ENCODE peak calls at places on chromosomes 1 and 21, in five cellular contexts. W is pancreas, B is heart left ventricle, J is stomach, M is heart right ventricle. N is an unnamed sample. For H3K4me1, the result is how much of the 10 kb centered on the place peaks cover.

GRCh38 chr1:222814536-222815366 is at the start of gene DISP1:
- DNase-seq in J (peak), M (peak), B (peak), W (peak), N (peak)

GRCh38 chr1:97174039-97174704 is 452.6 kb downstream of the PTBP2 start:
- DNase-seq in B (no peak), J (no peak), M (no peak), W (no peak), N (no peak)

GRCh38 chr1:34845131-34845901 is 14.2 kb downstream of the SMIM12 start:
- DNase-seq in B (no peak), J (no peak), W (no peak), M (no peak), N (no peak)

GRCh38 chr21:45055861-45056260 is 18.5 kb upstream of the ADARB1 start:
- DNase-seq in B (no peak), M (no peak), J (no peak), W (no peak), N (no peak)

GRCh38 chr1:110538082-110538481 is 19.1 kb upstream of the KCNA10 start:
- DNase-seq in J (no peak), B (no peak), M (no peak), W (no peak), N (no peak)

GRCh38 chr1:29967261-29967660 is 730.9 kb downstream of the PTPRU start:
- DNase-seq in W (no peak), J (no peak), B (no peak), M (no peak), N (no peak)

GRCh38 chr21:35528109-35529042 is 479.3 kb upstream of the RUNX1 start:
- DNase-seq in B (peak), M (peak), W (no peak), J (no peak), N (peak)

GRCh38 chr1:7893529-7894180 is 40.8 kb upstream of the UTS2 start:
- DNase-seq in W (no peak), B (no peak), J (no peak), M (no peak), N (no peak)

GRCh38 chr1:234240680-234241079 is 132.6 kb upstream of the COA6 start:
- DNase-seq in W (no peak), J (no peak), B (no peak), M (no peak), N (no peak)

GRCh38 chr1:220160027-220160426 is 66.1 kb downstream of the IARS2 start:
- DNase-seq in M (no peak), W (no peak), J (no peak), B (no peak), N (no peak)

GRCh38 chr21:25361097-25361496 is 246.2 kb downstream of the MRPL39 start:
- DNase-seq in M (no peak), J (no peak), B (no peak), W (no peak), N (no peak)

GRCh38 chr1:183106166-183106565 is 79.9 kb upstream of the LAMC2 start:
- DNase-seq in J (no peak), M (no peak), B (no peak), W (no peak), N (no peak)

GRCh38 chr1:2528966-2529750 is 905 bp downstream of the HES5 start:
- DNase-seq in M (peak), W (no peak), J (no peak), B (no peak), N (peak)

GRCh38 chr1:234230414-234230862 is 142.8 kb upstream of the COA6 start:
- DNase-seq in B (no peak), W (no peak), M (no peak), J (no peak), N (no peak)

GRCh38 chr1:4613606-4614370 is 40.6 kb upstream of the AJAP1 start:
- DNase-seq in J (no peak), W (no peak), M (no peak), B (no peak), N (peak)

GRCh38 chr1:107175102-107175501 is 34.3 kb downstream of the NTNG1 start:
- DNase-seq in B (no peak), W (no peak), M (no peak), J (no peak), N (no peak)

GRCh38 chr1:59142663-59143487 is 154.0 kb upstream of the FGGY start:
- DNase-seq in M (no peak), B (peak), W (no peak), J (no peak), N (no peak)

GRCh38 chr1:28591708-28592313 is at the start of gene RAB42:
- DNase-seq in M (peak), B (peak), W (no peak), J (peak), N (peak)

GRCh38 chr1:172932981-172933380 is 117.8 kb downstream of the TNFSF18 start:
- DNase-seq in W (no peak), J (no peak), B (no peak), M (no peak), N (no peak)

GRCh38 chr1:221858758-221859157 is 116.9 kb upstream of the DUSP10 start:
- DNase-seq in B (no peak), M (no peak), J (no peak), W (no peak), N (no peak)

GRCh38 chr1:13965770-13966398 is 265.9 kb downstream of the PRDM2 start:
- DNase-seq in B (peak), W (peak), M (peak), J (peak), N (peak)

GRCh38 chr21:15631342-15631741 is 98.4 kb upstream of the USP25 start:
- DNase-seq in B (no peak), W (no peak), J (no peak), M (no peak), N (no peak)

GRCh38 chr1:9615316-9616063 is 26.8 kb downstream of the TMEM201 start:
- DNase-seq in M (no peak), J (peak), W (no peak), B (no peak), N (no peak)

GRCh38 chr1:146007048-146007784 is 10.8 kb upstream of the TXNIP start:
- DNase-seq in W (peak), M (no peak), J (peak), B (peak), N (no peak)

GRCh38 chr1:7608628-7609295 is 162.3 kb upstream of the VAMP3 start:
- DNase-seq in M (no peak), W (no peak), J (no peak), B (no peak), N (no peak)

GRCh38 chr1:92085727-92086126 is 5.6 kb downstream of the BTBD8 start:
- DNase-seq in J (no peak), B (no peak), W (no peak), M (no peak), N (no peak)

GRCh38 chr1:29675481-29676263 is 439.4 kb downstream of the PTPRU start:
- DNase-seq in J (peak), W (no peak), M (no peak), B (peak), N (no peak)

GRCh38 chr1:8817413-8818324 is at the start of gene RERE:
- DNase-seq in W (peak), B (peak), M (peak), J (peak), N (peak)

GRCh38 chr1:246093230-246093629 is 413.8 kb downstream of the SMYD3 start:
- DNase-seq in J (no peak), B (no peak), M (no peak), W (no peak), N (no peak)

GRCh38 chr1:31669786-31670582 is 25.3 kb upstream of the PEF1 start:
- DNase-seq in B (peak), M (peak), W (peak), J (peak), N (peak)

GRCh38 chr1:65264197-65264929 is 45.0 kb upstream of the DNAJC6 start:
- DNase-seq in B (peak), W (no peak), M (no peak), J (no peak), N (no peak)

GRCh38 chr1:204558467-204558866 is 42.3 kb downstream of the MDM4 start:
- DNase-seq in M (no peak), B (no peak), W (no peak), J (no peak), N (no peak)

GRCh38 chr1:68373173-68373572 is 76.6 kb downstream of the RPE65 start:
- DNase-seq in B (no peak), W (no peak), M (no peak), J (no peak), N (no peak)

GRCh38 chr1:89946532-89946931 is 48.4 kb upstream of the ZNF326 start:
- DNase-seq in J (no peak), W (no peak), M (no peak), B (no peak), N (no peak)

GRCh38 chr21:32803651-32804050 is 32.1 kb upstream of the PAXBP1 start:
- DNase-seq in B (no peak), M (no peak), W (no peak), J (no peak), N (no peak)

GRCh38 chr1:208278638-208279037 is 34.5 kb upstream of the PLXNA2 start:
- DNase-seq in M (no peak), B (no peak), J (no peak), W (no peak), N (no peak)

GRCh38 chr1:24893431-24893830 is 36.6 kb downstream of the RUNX3 start:
- DNase-seq in W (no peak), M (no peak), J (peak), B (no peak), N (no peak)

GRCh38 chr1:30668546-30669327 is 54.6 kb downstream of the MATN1 start:
- DNase-seq in W (no peak), J (no peak), B (no peak), M (no peak), N (peak)

GRCh38 chr1:50970508-50970885 is 452 bp downstream of the CDKN2C start:
- DNase-seq in M (no peak), B (no peak), W (no peak), J (no peak), N (no peak)

GRCh38 chr1:84834419-84835064 is 58.5 kb downstream of the LPAR3 start:
- DNase-seq in B (no peak), W (peak), M (no peak), J (no peak), N (no peak)

DNA sequence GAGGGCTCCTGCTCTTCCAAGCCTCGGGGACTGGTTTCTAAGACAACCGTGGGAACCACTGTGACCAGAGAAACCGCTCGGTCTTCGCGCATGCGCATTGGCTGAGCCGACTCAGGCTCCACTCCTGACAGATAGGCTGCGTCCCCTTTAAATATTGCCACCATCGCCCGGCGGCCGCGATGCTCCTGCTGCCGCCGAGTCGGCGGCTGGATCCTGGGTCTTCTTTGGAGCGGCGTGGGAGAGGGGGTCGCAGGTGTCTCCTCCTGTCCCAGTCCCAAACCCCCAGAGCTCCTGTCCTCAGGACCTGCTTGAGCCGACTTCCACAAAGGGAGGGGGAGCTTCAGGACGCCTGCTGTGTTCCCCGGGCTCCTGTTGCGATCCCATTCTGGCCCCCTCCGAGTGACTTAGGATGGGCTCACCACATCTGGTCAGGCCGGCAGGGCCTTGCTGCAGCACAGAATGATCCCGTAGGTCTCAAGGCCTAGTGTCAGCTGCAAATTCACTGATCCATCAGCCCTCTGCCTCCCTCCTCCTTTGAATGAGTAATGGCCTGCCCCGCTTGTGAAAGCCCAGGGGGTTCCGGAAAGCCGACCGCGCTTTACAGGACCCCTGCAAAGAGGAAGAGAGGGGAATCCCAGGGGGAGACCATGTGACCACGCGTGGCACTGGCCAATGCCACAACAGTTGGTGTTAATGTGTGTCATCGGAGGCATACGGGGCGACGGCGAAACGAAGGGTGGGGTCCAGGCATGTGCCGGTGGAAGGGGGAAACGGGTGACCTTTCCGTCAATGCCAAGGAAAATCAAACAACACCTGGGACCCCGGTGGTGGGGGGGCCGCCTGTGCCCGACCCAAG is 683.2 kb upstream of the TPTE start:
- DNase-seq in B (no peak), W (no peak), M (no peak), J (no peak), N (peak)
- H3K4me1 ChIP-seq in B (under half), W (under half), M (under half), J (under half), N (under half)

GRCh38 chr1:117815926-117816325 is 113.5 kb downstream of the GDAP2 start:
- DNase-seq in B (no peak), W (no peak), M (no peak), J (no peak), N (no peak)
- TF ChIP-seq CTCF in B (no peak), W (no peak), M (no peak), J (no peak), N (no peak)

DNA sequence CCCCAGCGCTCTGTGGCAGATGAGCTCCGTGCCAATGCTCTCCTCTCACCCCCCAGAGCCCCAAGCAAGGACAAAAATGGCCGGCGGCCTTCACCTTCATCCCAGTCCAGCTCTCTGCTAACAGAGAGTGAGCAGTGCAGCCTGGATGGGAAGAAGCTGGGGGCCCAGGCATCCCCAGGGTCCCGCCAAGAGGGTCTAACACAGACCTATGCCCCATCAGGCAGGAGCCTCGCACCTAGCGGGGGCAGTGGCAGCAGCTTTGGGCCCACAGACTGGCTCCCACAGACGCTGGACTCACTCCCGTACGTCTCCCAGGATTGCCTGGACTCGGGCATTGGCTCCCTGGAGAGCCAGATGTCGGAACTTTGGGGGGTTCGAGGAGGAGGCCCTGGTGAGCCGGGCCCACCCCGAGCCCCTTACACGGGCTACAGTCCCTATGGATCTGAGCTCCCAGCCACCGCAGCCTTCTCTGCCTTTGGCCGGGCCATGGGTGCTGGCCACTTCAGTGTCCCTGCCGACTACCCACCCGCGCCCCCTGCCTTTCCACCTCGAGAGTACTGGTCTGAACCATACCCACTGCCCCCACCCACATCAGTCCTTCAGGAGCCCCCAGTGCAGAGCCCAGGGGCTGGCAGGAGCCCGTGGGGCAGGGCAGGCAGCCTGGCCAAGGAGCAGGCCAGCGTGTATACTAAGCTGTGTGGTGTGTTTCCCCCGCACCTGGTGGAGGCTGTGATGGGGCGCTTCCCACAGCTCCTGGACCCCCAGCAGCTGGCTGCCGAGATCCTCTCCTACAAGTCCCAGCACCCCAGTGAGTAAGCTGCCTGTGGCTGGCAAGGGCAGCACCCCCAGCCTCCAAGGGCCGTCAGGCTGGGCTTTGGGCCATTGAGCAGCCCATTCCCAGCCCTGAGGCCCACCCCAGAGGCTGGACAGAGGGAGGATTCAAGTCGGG is 8.7 kb downstream of the ZC3H12A start:
- DNase-seq in J (no peak), B (no peak), W (no peak), M (peak), N (no peak)
- H3K4me1 ChIP-seq in J (half or more), B (half or more), W (half or more), M (half or more), N (half or more)

GRCh38 chr1:156746716-156747631 is 4.5 kb downstream of the HDGF start:
- DNase-seq in B (peak), J (peak), M (peak), W (peak), N (peak)
- TF ChIP-seq CTCF in B (no peak), J (no peak), M (no peak), W (no peak), N (no peak)

DNA sequence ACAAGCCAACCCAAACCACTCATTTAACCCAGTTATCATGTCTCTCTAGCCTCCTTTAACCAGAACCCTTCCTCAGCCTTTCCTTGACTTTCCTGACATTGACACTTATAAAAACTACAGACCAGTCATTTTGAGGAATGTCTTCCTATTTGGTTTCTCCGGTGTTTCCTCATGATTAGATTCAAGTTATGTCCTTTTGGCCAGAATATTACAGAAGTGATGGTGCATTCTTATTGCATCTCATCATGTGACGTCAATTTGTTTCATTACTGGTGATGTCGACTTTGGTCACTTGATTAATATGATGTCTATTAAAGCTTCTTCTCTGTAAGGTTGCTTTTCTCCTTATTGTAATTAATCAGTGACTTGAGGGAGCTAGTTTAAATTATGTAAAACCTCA is 6.1 kb upstream of the RCSD1 start:
- DNase-seq in W (no peak), M (no peak), B (no peak), J (no peak), N (no peak)
- H3K4me1 ChIP-seq in W (under half), M (under half), B (under half), J (under half), N (under half)

GRCh38 chr1:18197299-18197698 is 89.7 kb downstream of the IGSF21 start:
- DNase-seq in M (no peak), J (no peak), W (no peak), B (no peak), N (no peak)
- TF ChIP-seq CTCF in M (no peak), J (no peak), W (no peak), B (no peak), N (no peak)

DNA sequence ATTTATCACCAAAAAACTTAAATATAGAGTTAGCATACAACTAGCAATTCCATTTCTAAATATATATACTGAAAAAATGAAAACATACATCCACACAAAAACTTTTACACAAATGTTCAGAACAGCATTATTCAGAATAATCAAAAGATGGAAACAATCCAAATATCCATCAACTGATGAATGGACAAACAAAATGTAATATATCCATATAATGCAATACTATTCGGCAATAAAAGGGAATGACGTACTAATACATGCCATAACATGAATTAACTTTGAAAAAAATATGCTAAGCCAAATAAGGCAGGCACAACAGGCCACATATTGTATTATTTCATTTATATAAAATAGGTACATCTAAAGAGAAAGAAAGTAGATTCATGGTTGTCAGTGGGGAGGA is 33.9 kb downstream of the TUT4 start:
- DNase-seq in M (no peak), B (no peak), W (no peak), J (no peak), N (no peak)
- H3K4me1 ChIP-seq in M (under half), B (under half), W (under half), J (under half), N (under half)

GRCh38 chr21:34133802-34134201 is 60.4 kb downstream of the MRPS6 start:
- DNase-seq in M (no peak), B (no peak), J (no peak), W (no peak), N (no peak)
- TF ChIP-seq CTCF in M (no peak), B (no peak), J (no peak), W (no peak), N (peak)

GRCh38 chr1:1291611-1292441 is 11.6 kb downstream of the SCNN1D start:
- DNase-seq in M (peak), B (peak), W (peak), J (peak), N (peak)

GRCh38 chr1:1292442-1292779 is 12.2 kb downstream of the SCNN1D start:
- DNase-seq in W (no peak), M (no peak), J (no peak), B (no peak), N (peak)

GRCh38 chr1:1290238-1290731 is 10.0 kb downstream of the SCNN1D start:
- DNase-seq in W (peak), M (peak), B (no peak), J (peak), N (peak)

GRCh38 chr1:1292851-1293250 is 12.6 kb downstream of the SCNN1D start:
- DNase-seq in W (no peak), B (no peak), M (no peak), J (no peak), N (peak)

DNA sequence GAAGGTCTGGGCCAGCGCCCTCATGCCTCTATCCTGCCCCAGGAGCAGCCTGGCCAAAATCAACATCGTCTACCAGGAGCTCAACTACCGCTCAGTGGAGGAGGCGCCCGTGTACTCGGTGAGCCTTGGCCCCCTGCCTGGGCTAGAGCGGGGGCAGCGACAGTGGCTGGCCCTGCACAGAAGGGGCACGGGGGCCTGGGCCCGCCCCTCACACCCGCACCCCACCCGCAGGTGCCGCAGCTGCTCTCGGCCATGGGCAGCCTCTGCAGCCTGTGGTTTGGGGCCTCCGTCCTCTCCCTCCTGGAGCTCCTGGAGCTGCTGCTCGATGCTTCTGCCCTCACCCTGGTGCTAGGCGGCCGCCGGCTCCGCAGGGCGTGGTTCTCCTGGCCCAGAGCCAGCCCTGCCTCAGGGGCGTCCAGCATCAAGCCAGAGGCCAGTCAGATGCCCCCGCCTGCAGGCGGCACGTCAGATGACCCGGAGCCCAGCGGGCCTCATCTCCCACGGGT is 10.8 kb downstream of the SCNN1D start:
- DNase-seq in B (no peak), J (peak), M (no peak), W (no peak), N (peak)
- H3K4me1 ChIP-seq in B (under half), J (under half), M (under half), W (under half), N (under half)